ENCODE peak calls at places on chromosome 6, in ten cellular contexts. I is mucosa of gallbladder; C is NCI-H2081; O is neuronal stem cell; Y is HEK293T; V is GM23248; E is stimulated activated CD4-positive, alpha-beta T cell treated with anti-CD3 and anti-CD28 coated beads, TNF-alpha, amount 100 ng/mL, for 48 hours; J is activated gamma-delta T cell treated with Interleukin-2 at 50 U/mL for 16 hours; F is KBM-7; R is substantia nigra. H is an unnamed sample.

GRCh38 chr6:149863596-149863845 is 638 bp downstream of the LRP11 start:
- DNase-seq in I (no peak), C (no peak), O (no peak), Y (no peak), V (no peak), E (no peak), J (no peak), F (no peak), R (no peak), H (no peak)

GRCh38 chr6:80234411-80234810 is 127.9 kb downstream of the BCKDHB start:
- DNase-seq in I (no peak), C (no peak), O (no peak), Y (no peak), V (no peak), E (no peak), J (no peak), F (no peak), R (no peak), H (no peak)

GRCh38 chr6:2959909-2960719 is 11.3 kb downstream of the SERPINB6 start:
- DNase-seq in I (no peak), C (no peak), O (no peak), Y (no peak), V (peak; percentile 94), E (no peak), J (no peak), F (no peak), R (no peak), H (no peak)

GRCh38 chr6:116764961-116765841 is at the start of gene FAM162B:
- DNase-seq in I (no peak), C (no peak), O (peak; percentile 40), Y (no peak), V (peak; percentile 45), E (no peak), J (no peak), F (peak; percentile 24), R (no peak), H (peak; percentile 2)

GRCh38 chr6:146813554-146813953 is 214.8 kb downstream of the ADGB start:
- DNase-seq in I (no peak), C (no peak), O (no peak), Y (no peak), V (no peak), E (no peak), J (no peak), F (no peak), R (no peak), H (no peak)

GRCh38 chr6:32151885-32152311 is at the start of gene PRRT1:
- DNase-seq in I (no peak), C (no peak), O (no peak), Y (no peak), V (peak; percentile 45), E (no peak), J (no peak), F (no peak), R (no peak), H (no peak)

GRCh38 chr6:73566954-73567591 is 46.2 kb upstream of the EEF1A1 start:
- DNase-seq in I (peak; percentile 87), C (no peak), O (no peak), Y (no peak), V (peak; percentile 95), E (no peak), J (no peak), F (no peak), R (no peak), H (no peak)

GRCh38 chr6:149560736-149561135 is 5.4 kb upstream of the GINM1 start:
- DNase-seq in I (no peak), C (no peak), O (no peak), Y (peak; percentile 65), V (peak; percentile 39), E (no peak), J (no peak), F (peak; percentile 36), R (no peak), H (peak; percentile 34)

GRCh38 chr6:132817554-132818403 is 3.4 kb downstream of the RPS12 start:
- DNase-seq in I (no peak), C (no peak), O (no peak), Y (no peak), V (no peak), E (no peak), J (no peak), F (no peak), R (no peak), H (no peak)

GRCh38 chr6:97064578-97064977 is 140.1 kb downstream of the KLHL32 start:
- DNase-seq in I (no peak), C (peak; percentile 6), O (no peak), Y (no peak), V (no peak), E (no peak), J (no peak), F (no peak), R (no peak), H (no peak)

GRCh38 chr6:137798846-137799245 is 68.2 kb upstream of the TNFAIP3 start:
- DNase-seq in I (no peak), C (no peak), O (no peak), Y (no peak), V (no peak), E (no peak), J (no peak), F (no peak), R (no peak), H (no peak)

GRCh38 chr6:16239798-16240123 is 1.4 kb downstream of the GMPR start:
- DNase-seq in I (no peak), C (no peak), O (no peak), Y (no peak), V (peak; percentile 82), E (no peak), J (no peak), F (no peak), R (no peak), H (no peak)

GRCh38 chr6:153032255-153032882 is 29.9 kb upstream of the MTRF1L start:
- DNase-seq in I (no peak), C (no peak), O (no peak), Y (no peak), V (peak; percentile 75), E (no peak), J (no peak), F (peak; percentile 42), R (no peak), H (no peak)

GRCh38 chr6:126337323-126337722 is 2.6 kb upstream of the CENPW start:
- DNase-seq in I (no peak), C (no peak), O (no peak), Y (no peak), V (peak; percentile 83), E (no peak), J (no peak), F (peak; percentile 15), R (no peak), H (no peak)

GRCh38 chr6:74551896-74552295 is 654.0 kb downstream of the COL12A1 start:
- DNase-seq in I (no peak), C (no peak), O (no peak), Y (no peak), V (peak; percentile 26), E (no peak), J (no peak), F (no peak), R (no peak), H (no peak)

GRCh38 chr6:20875369-20875963 is 341.2 kb downstream of the CDKAL1 start:
- DNase-seq in I (no peak), C (peak; percentile 58), O (no peak), Y (no peak), V (peak; percentile 38), E (no peak), J (no peak), F (peak; percentile 40), R (no peak), H (no peak)

GRCh38 chr6:16249971-16250370 is 11.6 kb downstream of the GMPR start:
- DNase-seq in I (no peak), C (peak; percentile 83), O (peak; percentile 76), Y (no peak), V (no peak), E (no peak), J (no peak), F (no peak), R (no peak), H (no peak)

GRCh38 chr6:26033132-26033941 is 53.9 kb upstream of the HFE start:
- DNase-seq in I (peak; percentile 69), C (peak; percentile 91), O (peak; percentile 83), Y (peak; percentile 79), V (peak; percentile 94), E (no peak), J (peak; percentile 47), F (peak; percentile 96), R (no peak), H (peak; percentile 68)